ENCODE peak calls at places on chromosomes 2 and 18, in six cellular contexts. H is prostate gland, I is mammary epithelial cell, W is hepatocyte, M is heart right ventricle, E is foreskin keratinocyte. U is an unnamed sample.
A peak's percentile ranks its signal among the peaks of the same experiment; 100 is the strongest.

GRCh38 chr2:178880257-178880656 is 73.0 kb upstream of the TTN start:
- DNase-seq in H (no peak), I (no peak), W (no peak), M (no peak), E (no peak), U (no peak)

GRCh38 chr2:7999683-8000476 is 682.0 kb upstream of the ID2 start:
- DNase-seq in H (no peak), I (peak; percentile 68), W (no peak), M (no peak), E (no peak), U (no peak)

GRCh38 chr2:179751184-179751809 is 110.1 kb downstream of the ZNF385B start:
- DNase-seq in H (no peak), I (peak; percentile 9), W (peak; percentile 15), M (no peak), E (no peak), U (peak; percentile 28)

GRCh38 chr2:238114331-238114841 is 14.2 kb downstream of the ESPNL start:
- DNase-seq in H (no peak), I (no peak), W (no peak), M (no peak), E (no peak), U (no peak)

GRCh38 chr2:86518498-86518897 is 44.7 kb downstream of the CHMP3 start:
- DNase-seq in H (no peak), I (peak; percentile 9), W (peak; percentile 8), M (peak; percentile 36), E (no peak), U (no peak)

GRCh38 chr18:5197032-5197434 is at the start of gene AKAIN1:
- DNase-seq in H (no peak), I (peak; percentile 14), W (peak; percentile 90), M (peak; percentile 18), E (peak; percentile 9), U (peak; percentile 17)

GRCh38 chr2:185044323-185044874 is 446.1 kb downstream of the ZNF804A start:
- DNase-seq in H (no peak), I (no peak), W (peak; percentile 4), M (no peak), E (no peak), U (no peak)

GRCh38 chr2:20179179-20179754 is 45.7 kb downstream of the SDC1 start:
- DNase-seq in H (no peak), I (no peak), W (no peak), M (no peak), E (peak; percentile 45), U (no peak)

GRCh38 chr2:169131587-169132512 is 62.5 kb downstream of the DHRS9 start:
- DNase-seq in H (no peak), I (peak; percentile 80), W (peak; percentile 20), M (no peak), E (peak; percentile 70), U (peak; percentile 70)

GRCh38 chr2:231483398-231484329 is 19.4 kb upstream of the NCL start:
- DNase-seq in H (no peak), I (no peak), W (no peak), M (peak; percentile 55), E (peak; percentile 12), U (no peak)

GRCh38 chr18:41642756-41643155 is 312.3 kb upstream of the PIK3C3 start:
- DNase-seq in H (no peak), I (no peak), W (no peak), M (no peak), E (no peak), U (no peak)

GRCh38 chr2:237922641-237923361 is 44.0 kb upstream of the UBE2F start:
- DNase-seq in H (no peak), I (peak; percentile 72), W (peak; percentile 72), M (no peak), E (peak; percentile 82), U (peak; percentile 85)

GRCh38 chr2:28895189-28895893 is 874 bp downstream of the WDR43 start:
- DNase-seq in H (peak; percentile 5), I (peak; percentile 84), W (peak; percentile 65), M (peak; percentile 11), E (peak; percentile 76), U (peak; percentile 58)

GRCh38 chr18:57776354-57776753 is 26.8 kb downstream of the ATP8B1 start:
- DNase-seq in H (no peak), I (no peak), W (no peak), M (no peak), E (no peak), U (no peak)

GRCh38 chr2:25283921-25284320 is 57.8 kb downstream of the DNMT3A start:
- DNase-seq in H (no peak), I (no peak), W (no peak), M (no peak), E (no peak), U (no peak)

GRCh38 chr2:46989491-46990230 is 74.1 kb upstream of the MCFD2 start:
- DNase-seq in H (no peak), I (no peak), W (no peak), M (no peak), E (no peak), U (no peak)

GRCh38 chr2:178513876-178514275 is 33.6 kb downstream of the PLEKHA3 start:
- DNase-seq in H (no peak), I (peak; percentile 20), W (no peak), M (no peak), E (no peak), U (no peak)

GRCh38 chr2:71934320-71934593 is 213.4 kb downstream of the CYP26B1 start:
- DNase-seq in H (no peak), I (no peak), W (no peak), M (no peak), E (no peak), U (no peak)

GRCh38 chr2:195251221-195251620 is 405.8 kb upstream of the SLC39A10 start:
- DNase-seq in H (no peak), I (no peak), W (no peak), M (no peak), E (no peak), U (no peak)

GRCh38 chr2:46095821-46096220 is 201.4 kb upstream of the EPAS1 start:
- DNase-seq in H (no peak), I (no peak), W (no peak), M (no peak), E (no peak), U (no peak)

GRCh38 chr2:207469953-207470699 is 59.6 kb upstream of the CREB1 start:
- DNase-seq in H (no peak), I (no peak), W (no peak), M (no peak), E (no peak), U (no peak)

GRCh38 chr2:136072616-136073015 is 45.3 kb downstream of the CXCR4 start:
- DNase-seq in H (no peak), I (no peak), W (no peak), M (no peak), E (no peak), U (no peak)

GRCh38 chr2:143950675-143951074 is 569.2 kb downstream of the ZEB2 start:
- DNase-seq in H (no peak), I (no peak), W (no peak), M (no peak), E (no peak), U (no peak)

GRCh38 chr18:59813942-59814341 is 85.9 kb upstream of the PMAIP1 start:
- DNase-seq in H (no peak), I (no peak), W (no peak), M (no peak), E (no peak), U (no peak)

GRCh38 chr2:223056656-223057418 is 4.8 kb downstream of the KCNE4 start:
- DNase-seq in H (no peak), I (no peak), W (peak; percentile 29), M (no peak), E (no peak), U (no peak)

GRCh38 chr2:1772868-1773267 is 28.6 kb upstream of the PXDN start:
- DNase-seq in H (no peak), I (no peak), W (no peak), M (no peak), E (no peak), U (no peak)
- H3K27ac ChIP-seq in H (no peak overlapping the region), I (no peak overlapping the region), W (no peak overlapping the region), M (no peak overlapping the region), E (no peak overlapping the region), U (no peak overlapping the region)

DNA sequence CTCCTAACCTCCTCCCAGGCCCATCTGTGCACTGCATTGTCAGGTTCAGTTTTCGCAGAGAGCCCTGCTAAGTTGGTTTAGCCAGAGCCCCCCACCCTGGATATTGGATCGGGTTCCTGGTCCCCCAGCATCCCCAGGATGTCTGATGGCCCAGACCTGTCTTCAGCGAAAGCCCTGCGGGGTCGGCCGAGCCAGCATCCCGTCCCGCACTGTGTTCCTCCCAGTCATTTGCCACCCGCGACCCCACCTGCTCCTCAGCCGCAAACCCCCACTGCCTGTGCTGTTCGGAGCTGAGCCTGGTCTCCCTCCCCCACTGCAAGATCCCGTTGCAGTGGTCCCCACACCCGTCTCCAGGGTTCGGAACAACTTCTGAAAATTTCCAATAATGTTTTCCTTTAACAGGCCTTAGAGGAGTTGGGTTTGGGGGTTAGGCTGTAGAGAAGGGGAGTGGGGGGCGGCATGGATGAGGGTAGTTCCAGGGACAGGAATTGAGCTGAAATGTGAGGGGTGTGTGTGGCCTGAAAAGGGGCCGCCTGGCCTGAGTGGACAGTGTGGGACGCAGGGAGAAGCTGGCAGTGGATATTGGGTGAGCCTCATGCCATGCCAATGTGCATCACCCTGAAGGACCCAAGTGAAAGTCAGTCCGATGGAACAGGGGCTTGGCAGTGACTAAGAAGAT is 1.6 kb upstream of the COPS9 start:
- DNase-seq in H (no peak), I (no peak), W (no peak), M (no peak), E (no peak), U (no peak)
- H3K27ac ChIP-seq in H (no peak overlapping the region), I (no peak overlapping the region), W (no peak overlapping the region), M (no peak overlapping the region), E (no peak overlapping the region), U (no peak overlapping the region)

DNA sequence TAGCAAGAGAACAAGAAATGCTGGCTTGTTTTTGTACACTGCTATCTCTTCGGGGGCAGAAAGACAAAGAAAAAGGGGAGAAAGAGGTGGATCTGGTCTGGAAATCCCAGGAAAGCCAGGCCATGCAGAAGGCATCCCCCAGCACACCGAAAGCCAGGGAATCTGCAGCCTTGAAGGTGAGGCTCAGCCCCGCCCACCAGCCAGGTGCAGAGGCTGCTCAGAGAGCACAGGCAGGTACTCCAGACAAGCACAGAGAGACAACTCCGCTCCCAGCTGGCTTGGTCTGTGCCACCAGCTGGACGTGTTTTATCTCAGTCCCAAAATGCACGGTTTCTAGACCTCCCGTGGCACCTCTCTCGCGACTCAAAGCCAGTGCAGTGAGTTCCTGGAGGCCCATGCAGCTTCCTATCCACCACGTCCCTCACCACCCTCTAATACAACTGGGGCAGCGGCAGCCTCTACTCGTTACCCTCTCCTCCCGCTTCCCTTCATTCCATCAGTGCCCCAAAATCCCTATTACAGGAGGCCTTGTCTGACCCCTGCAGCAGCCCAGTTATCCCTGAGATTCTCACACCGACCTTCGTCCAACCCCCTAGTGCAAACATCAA is 62.8 kb downstream of the HDAC4 start:
- DNase-seq in H (no peak), I (no peak), W (no peak), M (peak; percentile 2), E (no peak), U (no peak)
- H3K27ac ChIP-seq in H (peak overlapping the region; percentile 58), I (no peak overlapping the region), W (no peak overlapping the region), M (peak overlapping the region; percentile 29), E (no peak overlapping the region), U (no peak overlapping the region)

GRCh38 chr2:15975261-15975600 is 34.9 kb downstream of the MYCN start:
- DNase-seq in H (no peak), I (no peak), W (no peak), M (no peak), E (no peak), U (no peak)
- H3K27ac ChIP-seq in H (no peak overlapping the region), I (no peak overlapping the region), W (no peak overlapping the region), M (no peak overlapping the region), E (no peak overlapping the region), U (no peak overlapping the region)

DNA sequence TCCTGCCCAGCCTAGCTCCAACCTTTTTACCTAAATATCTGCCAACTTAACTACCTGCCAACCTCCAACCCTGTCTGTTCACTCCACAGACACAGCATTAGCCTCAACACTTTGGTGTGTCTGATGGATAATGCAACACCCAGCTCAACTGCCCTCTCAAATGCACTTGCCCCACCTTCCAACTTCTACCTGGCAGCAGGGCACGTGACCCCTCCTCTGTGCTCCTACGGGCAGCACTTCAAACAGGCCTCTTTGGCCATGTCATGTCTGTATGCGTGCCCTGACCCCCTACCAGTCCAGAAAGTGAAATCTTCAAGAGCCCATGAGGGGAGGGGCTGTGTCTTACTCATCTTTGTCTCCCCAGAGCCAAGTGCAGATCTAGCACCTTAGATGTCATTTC is 25.5 kb downstream of the RNF149 start:
- DNase-seq in H (no peak), I (no peak), W (no peak), M (no peak), E (no peak), U (no peak)
- H3K27ac ChIP-seq in H (no peak overlapping the region), I (no peak overlapping the region), W (no peak overlapping the region), M (no peak overlapping the region), E (no peak overlapping the region), U (no peak overlapping the region)

U was measured in RWPE1.